ENCODE peak calls at places on chromosomes 3 and 15, in ten cellular contexts. H is iPS-NIHi11, Z is progenitor cell of endocrine pancreas, A is RWPE1, S is T-helper 2 cell, Q is A549, X is HS-5, Y is lower leg skin, E is epithelial cell of esophagus, W is stomach. T is an unnamed sample.

GRCh38 chr3:46860381-46861292 is 2.6 kb downstream of the MYL3 start:
- DNase-seq in H (no peak), Z (no peak), A (no peak), S (no peak), Q (no peak), X (no peak), Y (no peak), E (peak; percentile 19), W (no peak), T (no peak)

GRCh38 chr3:30400924-30401323 is 205.5 kb upstream of the TGFBR2 start:
- DNase-seq in H (no peak), Z (no peak), A (no peak), S (no peak), Q (no peak), X (no peak), Y (no peak), E (no peak), W (no peak), T (no peak)

GRCh38 chr3:52290596-52291507 is 3.2 kb downstream of the GLYCTK start:
- DNase-seq in H (no peak), Z (no peak), A (no peak), S (no peak), Q (no peak), X (no peak), Y (no peak), E (no peak), W (no peak), T (no peak)

GRCh38 chr3:99747915-99748314 is 69.7 kb upstream of the CMSS1 start:
- DNase-seq in H (no peak), Z (no peak), A (peak; percentile 20), S (no peak), Q (no peak), X (no peak), Y (no peak), E (peak; percentile 60), W (no peak), T (peak; percentile 36)

GRCh38 chr3:197525706-197526105 is 30.1 kb downstream of the BDH1 start:
- DNase-seq in H (no peak), Z (no peak), A (no peak), S (no peak), Q (no peak), X (no peak), Y (no peak), E (peak; percentile 60), W (no peak), T (no peak)

GRCh38 chr3:127488141-127488672 is 102.3 kb downstream of the TPRA1 start:
- DNase-seq in H (no peak), Z (no peak), A (no peak), S (no peak), Q (no peak), X (no peak), Y (no peak), E (no peak), W (no peak), T (no peak)

GRCh38 chr3:106085998-106086397 is 217.2 kb upstream of the CBLB start:
- DNase-seq in H (no peak), Z (no peak), A (no peak), S (no peak), Q (no peak), X (no peak), Y (no peak), E (no peak), W (no peak), T (no peak)

GRCh38 chr15:27668471-27669220 is 430.5 kb downstream of the OCA2 start:
- DNase-seq in H (no peak), Z (no peak), A (no peak), S (no peak), Q (no peak), X (no peak), Y (no peak), E (no peak), W (no peak), T (no peak)

GRCh38 chr3:149586871-149587270 is 71.0 kb downstream of the WWTR1 start:
- DNase-seq in H (no peak), Z (no peak), A (peak; percentile 70), S (no peak), Q (no peak), X (no peak), Y (no peak), E (peak; percentile 83), W (no peak), T (no peak)

GRCh38 chr3:123100192-123100776 is 33.5 kb downstream of the PDIA5 start:
- DNase-seq in H (no peak), Z (no peak), A (no peak), S (no peak), Q (no peak), X (no peak), Y (no peak), E (no peak), W (no peak), T (no peak)

GRCh38 chr3:187986514-187986934 is 167.4 kb upstream of the LPP start:
- DNase-seq in H (no peak), Z (no peak), A (peak; percentile 80), S (no peak), Q (peak; percentile 36), X (peak; percentile 93), Y (no peak), E (peak; percentile 93), W (no peak), T (peak; percentile 13)

GRCh38 chr3:79761441-79761840 is 6.4 kb downstream of the ROBO1 start:
- DNase-seq in H (no peak), Z (no peak), A (no peak), S (no peak), Q (no peak), X (no peak), Y (no peak), E (no peak), W (no peak), T (no peak)

GRCh38 chr15:35545825-35546580 is at the start of gene DPH6:
- DNase-seq in H (peak; percentile 74), Z (peak; percentile 81), A (peak; percentile 76), S (peak; percentile 75), Q (peak; percentile 14), X (peak; percentile 61), Y (peak; percentile 64), E (peak; percentile 82), W (peak; percentile 81), T (peak; percentile 77)